ENCODE peak calls at places on chromosomes 16 and 17, in six cellular contexts. M is K562, R is HepG2, J is A549, V is upper lobe of left lung, D is GM12878. I is an unnamed sample.

GRCh38 chr17:48905987-48906515 is 2.2 kb upstream of the UBE2Z start:
- ATAC-seq in M (no peak), J (no peak), R (no peak), V (no peak), D (no peak), I (no peak)

GRCh38 chr17:395179-395578 is 42.6 kb upstream of the RPH3AL start:
- ATAC-seq in V (peak), D (no peak), R (no peak), J (no peak), M (no peak), I (no peak)

GRCh38 chr17:27861979-27862378 is 31.2 kb downstream of the LYRM9 start:
- ATAC-seq in J (no peak), D (peak), V (no peak), M (no peak), R (peak), I (no peak)

GRCh38 chr17:30336369-30337171 is 2.7 kb upstream of the TMIGD1 start:
- ATAC-seq in J (peak), V (peak), D (peak), R (peak), M (peak), I (no peak)

GRCh38 chr16:21190599-21190998 is 20.8 kb downstream of the ZP2 start:
- ATAC-seq in D (no peak), V (no peak), R (no peak), M (no peak), J (no peak), I (no peak)

GRCh38 chr16:11034481-11034931 is 90.1 kb downstream of the CLEC16A start:
- ATAC-seq in M (peak), V (peak), J (no peak), R (no peak), D (no peak), I (peak)

GRCh38 chr16:87713469-87714229 is 52.1 kb downstream of the KLHDC4 start:
- ATAC-seq in J (no peak), M (no peak), D (peak), V (no peak), R (no peak), I (no peak)

GRCh38 chr16:64589836-64590235 is 532.0 kb downstream of the CDH11 start:
- ATAC-seq in V (peak), D (no peak), J (no peak), M (no peak), R (no peak), I (no peak)

GRCh38 chr17:50831430-50832064 is 3.8 kb upstream of the WFIKKN2 start:
- ATAC-seq in J (no peak), R (no peak), M (peak), V (no peak), D (no peak), I (no peak)

GRCh38 chr16:57890752-57891111 is 80.2 kb downstream of the CNGB1 start:
- ATAC-seq in J (no peak), M (no peak), R (no peak), V (no peak), D (no peak), I (peak)

GRCh38 chr16:87834668-87835473 is 34.4 kb downstream of the SLC7A5 start:
- ATAC-seq in D (no peak), V (no peak), J (peak), R (no peak), M (no peak), I (no peak)

GRCh38 chr16:47676628-47677177 is 215.6 kb downstream of the PHKB start:
- ATAC-seq in V (no peak), R (no peak), M (no peak), D (no peak), J (no peak), I (no peak)
- TF ChIP-seq EP300 in V (no peak), R (no peak), M (no peak), D (no peak), J (no peak), I (no peak)

DNA sequence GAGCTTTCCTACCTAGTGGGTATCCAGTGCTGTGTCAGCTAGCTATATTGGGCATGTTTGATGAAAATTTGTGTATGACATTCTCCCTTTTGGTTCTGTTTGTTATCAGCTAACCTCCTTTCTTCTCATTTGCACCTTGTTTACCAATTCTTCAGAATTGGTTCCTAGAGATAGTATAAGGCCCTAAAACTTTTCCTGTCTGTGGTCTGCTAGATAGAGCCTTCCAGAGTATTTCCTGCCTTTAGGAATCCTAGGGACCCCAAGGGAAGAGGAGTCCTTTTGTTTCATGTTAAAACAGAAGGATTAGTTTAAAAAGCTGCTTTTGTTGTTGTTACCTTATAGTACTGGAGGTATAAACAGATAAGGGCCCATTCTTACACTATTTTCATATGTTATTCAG is 11.5 kb downstream of the MAP3K3 start:
- ATAC-seq in J (no peak), M (peak), R (no peak), V (no peak), D (no peak), I (no peak)
- TF ChIP-seq EP300 in J (no peak), M (no peak), R (no peak), V (no peak), D (no peak), I (no peak)

GRCh38 chr16:1379054-1379862 is 27.5 kb downstream of the GNPTG start:
- ATAC-seq in D (peak), V (peak), R (peak), J (peak), M (peak), I (peak)
- TF ChIP-seq EP300 in D (no peak), V (peak), R (peak), J (no peak), M (peak), I (no peak)

GRCh38 chr17:40458001-40458791 is 14.9 kb downstream of the IGFBP4 start:
- ATAC-seq in M (peak), J (peak), V (peak), D (no peak), R (peak), I (no peak)
- TF ChIP-seq EP300 in M (no peak), J (no peak), V (no peak), D (no peak), R (no peak), I (no peak)

GRCh38 chr16:77729951-77730350 is 7.6 kb downstream of the NUDT7 start:
- ATAC-seq in D (no peak), J (no peak), V (no peak), M (no peak), R (no peak), I (no peak)

GRCh38 chr16:77736879-77737278 is 14.6 kb downstream of the NUDT7 start:
- ATAC-seq in M (no peak), J (no peak), V (no peak), D (peak), R (peak), I (no peak)

GRCh38 chr16:77732241-77732946 is 10.1 kb downstream of the NUDT7 start:
- ATAC-seq in M (no peak), D (no peak), R (peak), V (no peak), J (no peak), I (no peak)
- TF ChIP-seq EP300 in M (no peak), D (no peak), R (no peak), V (no peak), J (no peak), I (no peak)

DNA sequence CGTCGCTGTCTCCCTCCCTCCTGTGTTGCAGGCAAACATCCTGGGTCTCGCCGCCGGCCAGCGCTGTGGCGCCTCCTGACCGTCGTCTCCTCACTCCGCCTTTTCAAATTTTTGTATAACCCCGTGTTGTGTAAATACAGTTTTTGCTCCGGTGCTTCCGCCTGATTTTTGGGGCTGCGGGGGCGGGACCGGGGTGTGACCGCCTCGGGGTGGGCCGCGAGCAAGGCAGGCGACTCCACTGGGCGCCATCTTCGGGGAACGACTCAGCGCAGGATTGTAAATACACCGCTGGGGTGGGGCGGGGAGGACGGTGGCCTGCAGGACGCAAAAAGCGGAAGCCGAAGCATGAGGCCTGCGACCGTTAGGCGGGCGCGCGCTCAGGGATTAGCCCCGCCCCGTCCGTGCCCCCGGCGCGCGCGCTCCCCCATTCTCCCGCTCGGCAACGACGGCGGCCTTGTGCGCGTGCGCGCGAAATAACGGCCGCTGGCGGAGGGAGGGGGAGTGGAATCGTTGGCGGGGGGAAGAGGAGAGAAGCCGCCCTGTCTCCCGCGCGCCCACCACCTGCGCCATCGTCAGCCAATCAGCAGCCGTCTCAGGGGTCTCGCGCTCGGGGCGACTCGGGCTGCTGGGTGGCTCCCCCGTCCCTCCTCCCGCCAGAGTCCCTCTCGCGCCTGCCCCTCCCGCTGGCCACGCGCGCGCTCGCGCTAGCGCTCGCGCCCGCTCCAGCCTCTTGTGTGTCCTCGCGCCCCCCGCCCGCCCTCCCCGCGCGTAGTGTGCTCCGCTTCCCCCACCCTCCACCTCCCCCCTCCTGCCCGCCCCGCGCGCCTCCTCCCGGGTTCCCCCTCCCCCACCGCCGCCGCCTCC is 865 bp upstream of the MAZ start:
- ATAC-seq in R (peak), V (peak), D (peak), M (peak), J (peak), I (peak)
- TF ChIP-seq EP300 in R (peak), V (peak), D (peak), M (peak), J (no peak), I (no peak)

GRCh38 chr17:61390479-61390791 is 9.2 kb upstream of the TBX2 start:
- ATAC-seq in J (no peak), V (no peak), D (no peak), M (no peak), R (no peak), I (no peak)
- TF ChIP-seq EP300 in J (no peak), V (no peak), D (no peak), M (no peak), R (no peak), I (no peak)

GRCh38 chr17:62093188-62094155 is 28.4 kb upstream of the MED13 start:
- ATAC-seq in D (peak), M (peak), R (peak), V (peak), J (peak), I (no peak)
- TF ChIP-seq EP300 in D (peak), M (no peak), R (no peak), V (no peak), J (no peak), I (no peak)

DNA sequence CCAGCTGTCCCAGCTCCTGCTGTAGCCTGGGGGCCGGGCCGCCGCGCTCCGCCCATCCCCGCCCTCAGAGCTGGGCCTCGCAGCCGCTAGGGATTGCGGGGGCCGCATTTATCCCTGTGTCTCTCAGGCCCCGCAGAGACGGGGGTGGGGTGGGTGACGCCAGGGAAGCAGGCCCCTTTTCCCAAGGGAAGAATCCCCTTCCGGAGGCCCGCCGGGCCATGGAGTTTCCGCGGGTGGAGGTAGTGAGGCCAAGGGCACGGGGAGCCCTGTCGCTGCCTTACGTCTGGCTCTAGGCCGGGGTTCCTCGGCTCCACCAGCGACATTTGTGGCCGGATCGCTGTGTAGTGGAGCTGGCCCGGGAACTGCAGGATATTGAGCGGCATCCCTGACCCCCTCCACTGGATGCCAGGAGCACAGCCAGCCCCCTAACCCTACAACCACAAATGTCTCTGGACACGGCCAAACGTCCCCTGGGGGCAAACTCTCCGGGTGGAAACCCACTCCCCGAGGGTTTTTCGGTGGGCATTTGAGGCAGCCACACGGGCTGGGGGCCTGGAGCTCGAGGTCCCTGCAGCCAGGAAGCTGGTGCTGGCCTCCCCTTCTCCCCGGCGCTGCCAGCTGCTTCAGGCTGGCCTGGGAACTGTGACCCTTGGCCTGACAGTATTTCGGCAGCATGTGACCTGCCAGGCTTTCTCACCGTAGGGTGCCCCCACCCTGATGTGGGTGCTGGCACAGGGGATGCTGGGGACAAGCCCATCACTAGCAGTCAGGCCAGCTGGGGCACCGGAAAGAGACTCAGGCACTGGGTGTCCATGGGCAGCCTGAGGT is 12.0 kb upstream of the CD300A start:
- ATAC-seq in V (peak), D (peak), M (peak), J (peak), R (peak), I (peak)
- TF ChIP-seq EP300 in V (peak), D (no peak), M (no peak), J (no peak), R (peak), I (no peak)

DNA sequence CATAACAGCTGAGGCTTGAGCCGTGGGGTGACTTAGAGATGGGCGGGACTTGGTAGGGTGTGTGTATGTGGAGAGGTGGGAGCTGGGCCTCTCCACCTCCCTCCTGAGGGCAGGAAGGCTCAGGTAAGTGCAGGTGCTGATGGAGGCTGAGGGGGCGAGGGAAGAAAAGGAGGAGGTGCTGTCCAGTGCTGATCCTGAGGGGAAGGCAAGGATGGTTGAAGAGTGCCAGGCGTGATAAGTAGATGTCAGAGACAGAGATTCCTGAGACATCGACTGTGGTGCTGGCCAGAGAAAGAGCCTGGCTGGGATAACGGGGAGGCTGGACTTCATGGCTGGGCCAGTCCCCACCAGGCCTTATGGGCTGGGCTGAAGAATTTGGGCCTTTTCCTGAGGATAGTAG is 159.1 kb downstream of the SDK2 start:
- ATAC-seq in R (no peak), J (no peak), V (no peak), D (no peak), M (no peak), I (no peak)
- TF ChIP-seq EP300 in R (no peak), J (no peak), V (no peak), D (no peak), M (no peak), I (no peak)

I was measured in gastroesophageal sphincter.